ENCODE peak calls at places on chromosomes 13 and 19, in six cellular contexts. T, H, Q, F, U and K are unnamed samples. For H3K4me1, the result is how much of the 10 kb centered on the place peaks cover.

GRCh38 chr19:2332341-2333026 is 4.0 kb downstream of the SPPL2B start:
- DNase-seq in T (no peak), H (no peak), Q (peak), F (peak), U (no peak), K (no peak)

GRCh38 chr19:12052571-12053169 is at the start of gene ZNF878:
- DNase-seq in T (peak), H (peak), Q (peak), F (peak), U (peak), K (peak)

GRCh38 chr13:51781246-51782022 is 22.5 kb downstream of the DHRS12 start:
- DNase-seq in T (peak), H (peak), Q (peak), F (no peak), U (no peak), K (no peak)

GRCh38 chr19:6087074-6087506 is 23.2 kb downstream of the RFX2 start:
- DNase-seq in T (peak), H (peak), Q (no peak), F (peak), U (no peak), K (no peak)

GRCh38 chr13:101700598-101700997 is 248.1 kb downstream of the ITGBL1 start:
- DNase-seq in T (no peak), H (no peak), Q (no peak), F (no peak), U (no peak), K (no peak)

GRCh38 chr13:113411216-113412023 is 41.9 kb downstream of the ADPRHL1 start:
- DNase-seq in T (no peak), H (peak), Q (peak), F (peak), U (no peak), K (peak)

GRCh38 chr19:7216373-7216902 is 77.8 kb downstream of the INSR start:
- DNase-seq in T (no peak), H (no peak), Q (no peak), F (no peak), U (no peak), K (no peak)

GRCh38 chr19:30371960-30372824 is at the start of gene ZNF536:
- DNase-seq in T (no peak), H (no peak), Q (no peak), F (no peak), U (no peak), K (no peak)

GRCh38 chr13:106362637-106363036 is 172.8 kb downstream of the EFNB2 start:
- DNase-seq in T (no peak), H (no peak), Q (no peak), F (no peak), U (no peak), K (no peak)

GRCh38 chr13:77218274-77218673 is 108.6 kb downstream of the MYCBP2 start:
- DNase-seq in T (no peak), H (no peak), Q (no peak), F (no peak), U (no peak), K (no peak)

GRCh38 chr19:57688011-57688763 is 6.4 kb downstream of the ZNF551 start:
- DNase-seq in T (no peak), H (no peak), Q (no peak), F (no peak), U (no peak), K (no peak)

GRCh38 chr19:40808021-40808325 is 9.0 kb downstream of the EGLN2 start:
- DNase-seq in T (no peak), H (no peak), Q (no peak), F (no peak), U (no peak), K (no peak)
- H3K4me1 ChIP-seq in T (under half), H (under half), Q (under half), F (half or more), U (half or more), K (under half)

GRCh38 chr13:111256458-111256857 is 64.0 kb upstream of the TEX29 start:
- DNase-seq in T (no peak), H (no peak), Q (no peak), F (no peak), U (no peak), K (no peak)
- H3K27ac ChIP-seq in T (no peak), H (no peak), Q (peak), F (no peak), U (no peak), K (no peak)

GRCh38 chr19:5032101-5032967 is 63.4 kb downstream of the KDM4B start:
- DNase-seq in T (no peak), H (no peak), Q (no peak), F (no peak), U (no peak), K (no peak)

GRCh38 chr19:5030822-5031221 is 61.9 kb downstream of the KDM4B start:
- DNase-seq in T (no peak), H (no peak), Q (no peak), F (no peak), U (no peak), K (no peak)

GRCh38 chr19:5028229-5028886 is 59.4 kb downstream of the KDM4B start:
- DNase-seq in T (no peak), H (no peak), Q (no peak), F (no peak), U (no peak), K (no peak)

GRCh38 chr19:5030136-5030820 is 61.4 kb downstream of the KDM4B start:
- DNase-seq in T (no peak), H (no peak), Q (no peak), F (no peak), U (no peak), K (no peak)

GRCh38 chr19:5031231-5032100 is 62.6 kb downstream of the KDM4B start:
- DNase-seq in T (peak), H (peak), Q (peak), F (peak), U (peak), K (peak)
- H3K4me1 ChIP-seq in T (under half), H (under half), Q (under half), F (under half), U (under half), K (under half)

DNA sequence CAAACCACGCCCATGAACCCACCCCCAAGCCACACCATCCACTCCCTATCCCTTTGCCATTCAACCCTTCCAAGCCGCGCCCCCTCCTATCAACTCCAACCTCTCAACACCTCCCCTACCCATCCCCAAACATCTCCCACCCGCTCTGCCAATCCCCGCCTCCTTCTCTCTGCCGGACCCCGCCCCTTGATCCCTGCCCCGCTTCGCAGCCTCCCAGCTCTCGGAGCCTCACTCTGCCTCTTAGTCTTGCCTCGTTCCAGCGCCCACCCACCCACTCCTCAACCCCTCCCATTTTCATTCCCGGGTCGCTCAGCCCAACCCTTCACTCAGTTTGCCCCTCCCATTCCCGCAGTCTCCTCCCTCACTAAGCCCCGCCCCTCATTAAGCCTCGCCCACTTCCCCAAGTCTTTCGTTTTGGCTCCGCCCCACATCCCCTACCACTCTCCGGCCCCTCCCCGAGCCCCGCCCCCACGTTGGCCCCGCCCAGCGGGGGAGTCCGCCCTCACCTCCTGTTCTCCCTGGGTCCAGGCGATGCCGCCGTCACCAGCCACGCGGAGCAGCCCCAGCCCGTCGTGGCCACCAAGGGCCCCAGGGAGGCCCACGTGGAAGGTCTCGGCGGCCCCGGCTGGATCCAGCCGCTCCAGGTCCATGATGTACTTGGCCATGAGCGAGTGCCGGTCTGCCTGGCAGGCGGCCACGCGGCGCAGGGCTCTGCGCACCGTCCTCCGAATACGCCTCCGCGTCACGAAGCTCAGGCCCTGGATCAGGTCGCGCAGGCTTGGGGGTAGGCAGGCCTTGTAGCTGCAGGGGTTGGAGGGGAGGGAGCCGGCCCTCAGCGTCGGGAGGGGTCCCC is 5.7 kb downstream of the JAK3 start:
- DNase-seq in T (peak), H (peak), Q (peak), F (peak), U (no peak), K (no peak)
- H3K27ac ChIP-seq in T (no peak), H (no peak), Q (no peak), F (no peak), U (peak), K (no peak)

GRCh38 chr19:37947778-37948177 is 40.8 kb downstream of the SIPA1L3 start:
- DNase-seq in T (no peak), H (no peak), Q (no peak), F (no peak), U (no peak), K (peak)

GRCh38 chr19:37942516-37942902 is 35.5 kb downstream of the SIPA1L3 start:
- DNase-seq in T (no peak), H (no peak), Q (no peak), F (no peak), U (no peak), K (no peak)

GRCh38 chr19:37941820-37942515 is 35.0 kb downstream of the SIPA1L3 start:
- DNase-seq in T (no peak), H (no peak), Q (no peak), F (peak), U (no peak), K (peak)

GRCh38 chr19:37946132-37946531 is 39.1 kb downstream of the SIPA1L3 start:
- DNase-seq in T (no peak), H (no peak), Q (no peak), F (no peak), U (no peak), K (no peak)

DNA sequence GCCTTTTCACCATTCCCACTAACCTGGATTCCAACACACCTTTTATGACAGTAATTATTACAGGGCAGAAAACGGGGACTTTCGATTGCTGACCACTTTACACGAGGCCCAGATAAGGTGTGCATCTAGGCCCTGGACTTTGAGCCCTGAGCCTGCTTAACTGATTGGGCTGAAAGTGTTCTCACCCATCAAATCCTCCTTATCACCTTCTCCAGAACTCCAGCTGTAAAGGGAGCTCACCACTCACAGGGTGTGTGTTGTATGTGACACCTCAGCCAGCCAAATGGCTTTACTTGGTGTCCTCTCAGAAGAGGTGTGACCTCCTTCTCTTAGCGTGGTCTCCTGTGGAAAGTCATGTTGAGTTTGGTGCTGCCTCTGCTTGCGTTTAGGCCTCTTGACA is 36.5 kb downstream of the SIPA1L3 start:
- DNase-seq in T (no peak), H (no peak), Q (no peak), F (peak), U (no peak), K (peak)
- H3K4me1 ChIP-seq in T (under half), H (under half), Q (under half), F (under half), U (under half), K (under half)

DNA sequence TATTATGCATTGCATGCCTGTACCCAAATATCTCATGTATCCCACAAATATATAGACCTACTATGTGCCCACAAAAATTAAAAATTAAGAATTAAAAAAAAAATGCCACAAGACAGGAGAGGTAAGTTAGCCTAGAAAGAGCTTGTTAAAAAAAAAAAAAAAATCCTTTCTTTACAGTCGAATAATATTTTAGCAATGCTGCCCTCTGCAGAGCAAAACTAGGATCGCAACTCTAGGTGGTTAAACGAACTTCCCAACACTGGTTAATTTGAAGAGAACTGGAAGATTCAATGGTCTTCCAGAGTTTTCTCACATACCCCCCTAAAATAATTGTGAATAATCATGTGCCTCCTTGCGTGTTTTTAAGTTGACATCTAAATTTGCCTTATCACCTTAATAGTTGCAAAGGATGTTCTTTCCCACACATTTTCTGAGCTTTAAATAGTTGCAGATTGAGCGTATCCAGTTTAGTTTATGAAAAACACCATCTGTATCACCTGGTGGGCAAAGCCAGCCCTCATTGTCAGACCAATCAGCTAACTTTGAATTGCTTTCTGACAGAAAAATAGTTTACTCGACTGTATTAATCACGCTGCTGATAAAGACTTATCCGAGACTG is 47.4 kb upstream of the RCBTB2 start:
- DNase-seq in T (peak), H (peak), Q (peak), F (peak), U (peak), K (no peak)
- H3K27ac ChIP-seq in T (no peak), H (no peak), Q (no peak), F (peak), U (no peak), K (no peak)

GRCh38 chr13:35992964-35993363 is 138.2 kb downstream of the DCLK1 start:
- DNase-seq in T (no peak), H (no peak), Q (no peak), F (no peak), U (no peak), K (no peak)
- H3K4me1 ChIP-seq in T (under half), H (under half), Q (under half), F (under half), U (under half), K (under half)

GRCh38 chr19:19486343-19487076 is 28.8 kb downstream of the TSSK6 start:
- DNase-seq in T (no peak), H (no peak), Q (peak), F (no peak), U (no peak), K (no peak)

GRCh38 chr19:19488875-19489690 is 26.3 kb downstream of the TSSK6 start:
- DNase-seq in T (peak), H (peak), Q (peak), F (peak), U (peak), K (peak)

GRCh38 chr19:19489804-19490204 is 25.5 kb downstream of the TSSK6 start:
- DNase-seq in T (peak), H (no peak), Q (peak), F (no peak), U (no peak), K (no peak)

GRCh38 chr19:19487077-19488040 is 28.0 kb downstream of the TSSK6 start:
- DNase-seq in T (no peak), H (no peak), Q (peak), F (no peak), U (no peak), K (no peak)

DNA sequence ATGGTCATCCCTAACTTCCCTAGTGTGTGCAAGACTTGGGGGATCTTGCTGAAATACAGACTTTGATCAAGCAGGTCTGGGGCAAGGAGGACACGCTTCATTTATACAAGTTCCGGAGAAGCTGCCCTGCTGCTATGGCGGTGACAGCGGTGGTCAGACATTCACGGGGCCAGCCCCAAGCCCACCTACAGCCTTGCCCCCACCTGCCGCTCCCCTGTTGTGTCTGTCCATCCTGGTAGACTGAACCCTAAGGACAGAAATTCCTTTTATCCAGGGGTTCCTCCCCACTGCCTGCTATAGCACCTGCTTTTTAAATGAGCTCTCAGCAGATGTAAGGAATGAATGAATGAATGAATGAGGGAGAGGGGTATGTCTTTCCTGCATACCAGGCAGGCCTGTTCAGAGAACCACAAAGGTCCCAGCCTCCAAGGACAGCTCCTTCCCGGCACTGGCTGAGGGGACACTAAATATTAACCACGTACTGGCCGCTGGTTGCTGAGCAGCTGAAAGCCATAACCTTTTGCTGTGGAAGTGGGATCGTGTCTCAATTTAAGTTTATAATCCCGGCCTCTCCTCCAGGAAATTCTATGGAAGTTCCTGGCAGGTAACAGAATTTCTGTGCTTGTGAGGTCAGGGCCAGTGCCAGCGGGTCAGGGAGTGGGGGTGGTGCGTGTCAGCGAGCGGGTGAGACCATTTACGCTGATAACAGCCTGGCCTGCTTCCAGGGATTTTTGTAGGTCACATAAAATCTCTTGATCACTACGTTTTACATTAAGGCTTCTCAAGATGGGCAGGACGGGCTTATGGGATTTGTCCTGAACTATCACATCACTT is 27.1 kb downstream of the TSSK6 start:
- DNase-seq in T (peak), H (no peak), Q (peak), F (peak), U (no peak), K (no peak)
- H3K27ac ChIP-seq in T (peak), H (peak), Q (peak), F (peak), U (peak), K (peak)

DNA sequence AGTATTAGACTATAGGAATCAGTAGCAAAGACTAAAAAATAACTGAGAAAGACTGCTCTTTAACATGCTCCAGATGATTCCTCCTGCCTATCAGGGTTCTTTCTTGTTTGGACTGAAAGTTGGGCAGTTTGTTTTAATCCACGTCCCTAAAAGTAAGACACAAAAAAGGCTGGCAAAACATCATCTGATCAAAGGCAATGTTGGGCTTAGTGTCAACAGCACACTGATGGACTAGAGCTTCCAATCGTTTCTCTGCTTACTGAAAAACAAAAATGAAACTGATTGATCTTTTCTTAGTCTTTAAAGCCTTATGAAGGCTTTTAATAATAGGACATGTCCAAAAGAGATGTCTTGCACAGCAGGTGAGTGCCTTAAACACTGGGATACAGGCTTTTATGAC is 1567.9 kb upstream of the PRR20A start:
- DNase-seq in T (no peak), H (no peak), Q (no peak), F (no peak), U (no peak), K (no peak)
- H3K4me1 ChIP-seq in T (under half), H (under half), Q (under half), F (under half), U (under half), K (under half)